ENCODE peak calls at places on chromosome 17, in nine cellular contexts. One of them, this sample, is unnamed.

GRCh38 chr17:16108386-16108785 is 106.9 kb downstream of the NCOR1 start:
- DNase-seq in adrenal gland: no peak
- DNase-seq in thyroid gland: no peak
- DNase-seq in heart right ventricle: no peak
- DNase-seq in thoracic aorta: no peak
- DNase-seq in tibial artery: no peak
- DNase-seq in prostate gland: peak
- DNase-seq in fibroblast of the aortic adventitia: no peak
- DNase-seq in GM23338: no peak
- DNase-seq in this sample: no peak

GRCh38 chr17:19470529-19471261 is 59.7 kb downstream of the RNF112 start:
- DNase-seq in adrenal gland: no peak
- DNase-seq in thyroid gland: peak
- DNase-seq in heart right ventricle: peak
- DNase-seq in thoracic aorta: peak
- DNase-seq in tibial artery: peak
- DNase-seq in prostate gland: peak
- DNase-seq in fibroblast of the aortic adventitia: peak
- DNase-seq in GM23338: peak
- DNase-seq in this sample: peak

GRCh38 chr17:9938764-9939163 is 33.7 kb upstream of the RCVRN start:
- DNase-seq in adrenal gland: no peak
- DNase-seq in thyroid gland: no peak
- DNase-seq in heart right ventricle: no peak
- DNase-seq in thoracic aorta: no peak
- DNase-seq in tibial artery: no peak
- DNase-seq in prostate gland: no peak
- DNase-seq in fibroblast of the aortic adventitia: no peak
- DNase-seq in GM23338: no peak
- DNase-seq in this sample: no peak

GRCh38 chr17:29119265-29119664 is 60.9 kb downstream of the MYO18A start:
- DNase-seq in adrenal gland: no peak
- DNase-seq in thyroid gland: no peak
- DNase-seq in heart right ventricle: no peak
- DNase-seq in thoracic aorta: no peak
- DNase-seq in tibial artery: no peak
- DNase-seq in prostate gland: no peak
- DNase-seq in fibroblast of the aortic adventitia: no peak
- DNase-seq in GM23338: no peak
- DNase-seq in this sample: no peak

GRCh38 chr17:39014044-39014794 is 47.0 kb upstream of the FBXO47 start:
- DNase-seq in adrenal gland: no peak
- DNase-seq in thyroid gland: no peak
- DNase-seq in heart right ventricle: no peak
- DNase-seq in thoracic aorta: no peak
- DNase-seq in tibial artery: no peak
- DNase-seq in prostate gland: no peak
- DNase-seq in fibroblast of the aortic adventitia: peak
- DNase-seq in GM23338: no peak
- DNase-seq in this sample: peak

GRCh38 chr17:82287849-82288601 is 14.5 kb upstream of the CSNK1D start:
- DNase-seq in adrenal gland: peak
- DNase-seq in thyroid gland: no peak
- DNase-seq in heart right ventricle: peak
- DNase-seq in thoracic aorta: no peak
- DNase-seq in tibial artery: no peak
- DNase-seq in prostate gland: peak
- DNase-seq in fibroblast of the aortic adventitia: peak
- DNase-seq in GM23338: no peak
- DNase-seq in this sample: peak

GRCh38 chr17:70905796-70906195 is 736.5 kb downstream of the KCNJ2 start:
- DNase-seq in adrenal gland: peak
- DNase-seq in thyroid gland: peak
- DNase-seq in heart right ventricle: peak
- DNase-seq in thoracic aorta: peak
- DNase-seq in tibial artery: peak
- DNase-seq in prostate gland: no peak
- DNase-seq in fibroblast of the aortic adventitia: peak
- DNase-seq in GM23338: no peak
- DNase-seq in this sample: peak

GRCh38 chr17:3960764-3961163 is 3.5 kb downstream of the ATP2A3 start:
- DNase-seq in adrenal gland: peak
- DNase-seq in thyroid gland: peak
- DNase-seq in heart right ventricle: no peak
- DNase-seq in thoracic aorta: no peak
- DNase-seq in tibial artery: no peak
- DNase-seq in prostate gland: no peak
- DNase-seq in fibroblast of the aortic adventitia: no peak
- DNase-seq in GM23338: no peak
- DNase-seq in this sample: peak

GRCh38 chr17:62750502-62751349 is 57.4 kb downstream of the MARCHF10 start:
- DNase-seq in adrenal gland: no peak
- DNase-seq in thyroid gland: no peak
- DNase-seq in heart right ventricle: no peak
- DNase-seq in thoracic aorta: no peak
- DNase-seq in tibial artery: no peak
- DNase-seq in prostate gland: no peak
- DNase-seq in fibroblast of the aortic adventitia: no peak
- DNase-seq in GM23338: peak
- DNase-seq in this sample: no peak

GRCh38 chr17:77880702-77881450 is 77.6 kb upstream of the TNRC6C start:
- DNase-seq in adrenal gland: no peak
- DNase-seq in thyroid gland: no peak
- DNase-seq in heart right ventricle: peak
- DNase-seq in thoracic aorta: no peak
- DNase-seq in tibial artery: no peak
- DNase-seq in prostate gland: no peak
- DNase-seq in fibroblast of the aortic adventitia: no peak
- DNase-seq in GM23338: no peak
- DNase-seq in this sample: no peak

GRCh38 chr17:81091134-81091530 is 56.2 kb downstream of the BAIAP2 start:
- DNase-seq in adrenal gland: no peak
- DNase-seq in thyroid gland: no peak
- DNase-seq in heart right ventricle: no peak
- DNase-seq in thoracic aorta: no peak
- DNase-seq in tibial artery: no peak
- DNase-seq in prostate gland: no peak
- DNase-seq in fibroblast of the aortic adventitia: no peak
- DNase-seq in GM23338: no peak
- DNase-seq in this sample: no peak

GRCh38 chr17:61335845-61336655 is 63.6 kb upstream of the TBX2 start:
- DNase-seq in adrenal gland: no peak
- DNase-seq in thyroid gland: peak
- DNase-seq in heart right ventricle: peak
- DNase-seq in thoracic aorta: no peak
- DNase-seq in tibial artery: no peak
- DNase-seq in prostate gland: peak
- DNase-seq in fibroblast of the aortic adventitia: peak
- DNase-seq in GM23338: no peak
- DNase-seq in this sample: peak

GRCh38 chr17:38701504-38702165 is 3.4 kb upstream of the MLLT6 start:
- DNase-seq in adrenal gland: no peak
- DNase-seq in thyroid gland: peak
- DNase-seq in heart right ventricle: no peak
- DNase-seq in thoracic aorta: no peak
- DNase-seq in tibial artery: no peak
- DNase-seq in prostate gland: no peak
- DNase-seq in fibroblast of the aortic adventitia: peak
- DNase-seq in GM23338: peak
- DNase-seq in this sample: peak

GRCh38 chr17:79125503-79125902 is 50.9 kb downstream of the ENGASE start:
- DNase-seq in adrenal gland: no peak
- DNase-seq in thyroid gland: peak
- DNase-seq in heart right ventricle: no peak
- DNase-seq in thoracic aorta: no peak
- DNase-seq in tibial artery: no peak
- DNase-seq in prostate gland: no peak
- DNase-seq in fibroblast of the aortic adventitia: no peak
- DNase-seq in GM23338: no peak
- DNase-seq in this sample: no peak
- H3K4me3 ChIP-seq in adrenal gland: no peak
- H3K4me3 ChIP-seq in thyroid gland: no peak
- H3K4me3 ChIP-seq in heart right ventricle: no peak
- H3K4me3 ChIP-seq in thoracic aorta: no peak
- H3K4me3 ChIP-seq in tibial artery: no peak
- H3K4me3 ChIP-seq in prostate gland: no peak
- H3K4me3 ChIP-seq in fibroblast of the aortic adventitia: no peak
- H3K4me3 ChIP-seq in GM23338: no peak
- H3K4me3 ChIP-seq in this sample: no peak

DNA sequence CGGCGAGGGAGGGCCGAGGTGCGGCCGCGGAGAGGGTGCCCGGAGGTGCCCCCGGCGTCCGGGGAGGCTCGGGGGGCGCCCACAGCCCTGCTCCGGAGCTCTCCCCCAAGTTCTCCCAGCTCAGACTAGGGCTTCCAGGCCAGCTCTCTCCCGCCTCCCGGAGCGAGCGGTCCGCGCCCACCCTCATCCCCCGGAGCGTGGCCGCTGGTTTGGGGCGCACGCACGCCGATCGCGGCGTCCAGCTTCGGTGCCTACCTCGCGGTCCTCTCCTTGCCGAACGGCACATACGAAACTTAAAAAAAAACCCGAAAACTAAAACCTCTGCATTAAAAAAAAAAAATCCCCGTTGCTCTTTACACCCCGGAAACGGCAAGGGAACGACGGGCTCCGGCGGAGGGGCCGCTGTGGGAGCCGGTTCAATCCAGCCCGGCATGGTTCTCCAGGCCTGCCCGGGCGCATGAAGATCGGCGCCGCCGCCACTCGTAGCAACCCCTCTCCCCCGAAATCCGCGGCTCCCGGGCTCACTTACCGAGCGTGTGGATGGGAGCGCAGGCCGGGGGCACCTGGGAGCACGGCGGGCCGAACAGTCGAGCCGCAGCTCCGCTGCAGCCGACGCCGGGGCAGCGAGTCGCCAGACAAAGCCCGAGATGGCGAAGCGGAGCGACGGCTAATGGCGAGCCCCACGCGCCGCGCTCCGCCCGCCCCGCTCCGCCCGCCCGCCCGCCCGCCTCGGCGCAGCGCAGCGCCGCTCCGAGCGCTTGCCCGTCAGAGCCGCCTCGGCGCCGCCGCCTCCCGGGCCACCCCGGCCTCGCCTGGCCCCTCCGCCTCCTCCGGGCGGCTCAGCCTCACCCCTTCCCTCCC is 966 bp upstream of the UBTF start:
- DNase-seq in adrenal gland: peak
- DNase-seq in thyroid gland: peak
- DNase-seq in heart right ventricle: peak
- DNase-seq in thoracic aorta: no peak
- DNase-seq in tibial artery: peak
- DNase-seq in prostate gland: peak
- DNase-seq in fibroblast of the aortic adventitia: peak
- DNase-seq in GM23338: peak
- DNase-seq in this sample: peak
- TF ChIP-seq CTCF in adrenal gland: no peak
- TF ChIP-seq CTCF in thyroid gland: no peak
- TF ChIP-seq CTCF in heart right ventricle: no peak
- TF ChIP-seq CTCF in thoracic aorta: no peak
- TF ChIP-seq CTCF in tibial artery: no peak
- TF ChIP-seq CTCF in prostate gland: no peak
- TF ChIP-seq CTCF in fibroblast of the aortic adventitia: no peak
- TF ChIP-seq CTCF in GM23338: no peak
- TF ChIP-seq CTCF in this sample: no peak

GRCh38 chr17:72191901-72192300 is 71.1 kb downstream of the SOX9 start:
- DNase-seq in adrenal gland: no peak
- DNase-seq in thyroid gland: no peak
- DNase-seq in heart right ventricle: peak
- DNase-seq in thoracic aorta: no peak
- DNase-seq in tibial artery: no peak
- DNase-seq in prostate gland: no peak
- DNase-seq in fibroblast of the aortic adventitia: no peak
- DNase-seq in GM23338: no peak
- DNase-seq in this sample: no peak
- H3K4me3 ChIP-seq in adrenal gland: no peak
- H3K4me3 ChIP-seq in thyroid gland: no peak
- H3K4me3 ChIP-seq in heart right ventricle: no peak
- H3K4me3 ChIP-seq in thoracic aorta: no peak
- H3K4me3 ChIP-seq in tibial artery: no peak
- H3K4me3 ChIP-seq in prostate gland: no peak
- H3K4me3 ChIP-seq in fibroblast of the aortic adventitia: no peak
- H3K4me3 ChIP-seq in GM23338: no peak
- H3K4me3 ChIP-seq in this sample: no peak

GRCh38 chr17:31509095-31509804 is 117.8 kb downstream of the RAB11FIP4 start:
- DNase-seq in adrenal gland: no peak
- DNase-seq in thyroid gland: no peak
- DNase-seq in heart right ventricle: no peak
- DNase-seq in thoracic aorta: no peak
- DNase-seq in tibial artery: no peak
- DNase-seq in prostate gland: no peak
- DNase-seq in fibroblast of the aortic adventitia: no peak
- DNase-seq in GM23338: no peak
- DNase-seq in this sample: no peak

GRCh38 chr17:31509805-31510177 is 118.3 kb downstream of the RAB11FIP4 start:
- DNase-seq in adrenal gland: no peak
- DNase-seq in thyroid gland: no peak
- DNase-seq in heart right ventricle: peak
- DNase-seq in thoracic aorta: no peak
- DNase-seq in tibial artery: no peak
- DNase-seq in prostate gland: no peak
- DNase-seq in fibroblast of the aortic adventitia: no peak
- DNase-seq in GM23338: no peak
- DNase-seq in this sample: no peak

GRCh38 chr17:31510273-31511175 is 119.0 kb downstream of the RAB11FIP4 start:
- DNase-seq in adrenal gland: no peak
- DNase-seq in thyroid gland: no peak
- DNase-seq in heart right ventricle: peak
- DNase-seq in thoracic aorta: no peak
- DNase-seq in tibial artery: peak
- DNase-seq in prostate gland: no peak
- DNase-seq in fibroblast of the aortic adventitia: no peak
- DNase-seq in GM23338: no peak
- DNase-seq in this sample: no peak

GRCh38 chr17:31506517-31506916 is 115.0 kb downstream of the RAB11FIP4 start:
- DNase-seq in adrenal gland: no peak
- DNase-seq in thyroid gland: no peak
- DNase-seq in heart right ventricle: no peak
- DNase-seq in thoracic aorta: no peak
- DNase-seq in tibial artery: no peak
- DNase-seq in prostate gland: no peak
- DNase-seq in fibroblast of the aortic adventitia: no peak
- DNase-seq in GM23338: no peak
- DNase-seq in this sample: no peak

DNA sequence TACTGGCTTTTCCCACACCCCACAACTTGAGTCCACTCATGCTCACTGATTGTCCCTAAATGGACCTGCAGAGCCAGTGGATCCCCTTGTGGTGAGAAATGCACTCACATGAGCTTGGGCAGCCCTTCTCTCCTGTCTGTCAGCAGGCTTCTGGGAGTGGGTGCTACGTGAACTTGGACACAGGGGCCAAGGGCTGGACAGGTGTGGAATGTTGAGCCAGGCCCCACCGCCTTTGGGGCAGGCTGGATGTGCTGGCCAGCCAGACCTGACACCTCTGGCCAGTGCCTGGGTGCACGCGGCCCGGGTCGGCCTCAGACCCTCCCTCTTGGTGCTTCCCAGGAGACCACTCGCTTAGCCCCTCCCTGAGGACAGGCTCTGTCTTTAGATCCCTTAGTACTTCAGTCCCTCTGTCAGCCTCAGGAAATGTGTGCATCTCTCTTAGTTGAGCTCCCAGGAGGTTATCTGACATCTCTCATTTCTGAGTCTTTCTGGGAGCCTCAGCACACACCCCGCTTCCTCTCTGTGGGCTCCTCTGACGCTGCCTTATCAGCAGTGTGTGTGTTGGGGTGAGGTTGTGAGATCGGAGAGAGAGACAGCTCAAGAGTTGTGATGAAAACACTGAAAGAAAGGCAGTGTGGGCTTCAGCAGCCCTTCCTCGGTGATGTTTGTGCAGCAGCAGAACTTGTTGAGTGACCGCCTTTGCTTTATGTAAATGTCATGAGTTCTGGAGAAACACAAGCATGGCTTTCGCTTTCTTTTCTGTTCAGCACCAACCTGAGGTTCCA is 117.0 kb downstream of the RAB11FIP4 start:
- DNase-seq in adrenal gland: peak
- DNase-seq in thyroid gland: no peak
- DNase-seq in heart right ventricle: no peak
- DNase-seq in thoracic aorta: no peak
- DNase-seq in tibial artery: no peak
- DNase-seq in prostate gland: no peak
- DNase-seq in fibroblast of the aortic adventitia: no peak
- DNase-seq in GM23338: peak
- DNase-seq in this sample: no peak
- TF ChIP-seq CTCF in adrenal gland: peak
- TF ChIP-seq CTCF in thyroid gland: no peak
- TF ChIP-seq CTCF in heart right ventricle: peak
- TF ChIP-seq CTCF in thoracic aorta: no peak
- TF ChIP-seq CTCF in tibial artery: no peak
- TF ChIP-seq CTCF in prostate gland: no peak
- TF ChIP-seq CTCF in fibroblast of the aortic adventitia: peak
- TF ChIP-seq CTCF in GM23338: peak
- TF ChIP-seq CTCF in this sample: peak